ENCODE peak calls at places on chromosomes 5 and 9, in eight cellular contexts. One of them, this sample, is unnamed. For H3K27me3, the result is how much of the 10 kb centered on the place peaks cover.

GRCh38 chr5:81537905-81538535 is 144.1 kb upstream of the ACOT12 start:
- DNase-seq in stomach: no peak
- DNase-seq in H1: no peak
- DNase-seq in upper lobe of left lung: no peak
- DNase-seq in GM12878: no peak
- DNase-seq in transverse colon: no peak
- DNase-seq in HepG2: no peak
- DNase-seq in K562: no peak
- DNase-seq in this sample: no peak

GRCh38 chr5:66904189-66904588 is 292.4 kb downstream of the CD180 start:
- DNase-seq in stomach: no peak
- DNase-seq in upper lobe of left lung: no peak
- DNase-seq in GM12878: no peak
- DNase-seq in HepG2: no peak
- DNase-seq in transverse colon: no peak
- DNase-seq in H1: peak
- DNase-seq in K562: no peak
- DNase-seq in this sample: no peak

GRCh38 chr9:23587433-23587832 is 238.6 kb downstream of the ELAVL2 start:
- DNase-seq in upper lobe of left lung: no peak
- DNase-seq in stomach: peak
- DNase-seq in H1: no peak
- DNase-seq in GM12878: no peak
- DNase-seq in HepG2: no peak
- DNase-seq in transverse colon: no peak
- DNase-seq in K562: no peak
- DNase-seq in this sample: peak

GRCh38 chr5:72191404-72191803 is 84.1 kb downstream of the MAP1B start:
- DNase-seq in upper lobe of left lung: no peak
- DNase-seq in transverse colon: no peak
- DNase-seq in K562: no peak
- DNase-seq in H1: no peak
- DNase-seq in stomach: no peak
- DNase-seq in GM12878: no peak
- DNase-seq in HepG2: no peak
- DNase-seq in this sample: no peak

GRCh38 chr9:649128-650074 is 192.1 kb upstream of the DMRT1 start:
- DNase-seq in HepG2: no peak
- DNase-seq in K562: no peak
- DNase-seq in transverse colon: no peak
- DNase-seq in upper lobe of left lung: no peak
- DNase-seq in stomach: no peak
- DNase-seq in GM12878: no peak
- DNase-seq in H1: no peak
- DNase-seq in this sample: no peak

GRCh38 chr5:39459091-39459490 is 34.3 kb upstream of the DAB2 start:
- DNase-seq in K562: no peak
- DNase-seq in GM12878: no peak
- DNase-seq in HepG2: no peak
- DNase-seq in upper lobe of left lung: no peak
- DNase-seq in transverse colon: no peak
- DNase-seq in H1: no peak
- DNase-seq in stomach: no peak
- DNase-seq in this sample: no peak

GRCh38 chr5:112210430-112211005 is 208.6 kb downstream of the EPB41L4A start:
- DNase-seq in stomach: peak
- DNase-seq in GM12878: no peak
- DNase-seq in transverse colon: peak
- DNase-seq in K562: no peak
- DNase-seq in upper lobe of left lung: no peak
- DNase-seq in H1: no peak
- DNase-seq in HepG2: peak
- DNase-seq in this sample: no peak

GRCh38 chr5:116842514-116842924 is 267.9 kb upstream of the SEMA6A start:
- DNase-seq in H1: no peak
- DNase-seq in GM12878: no peak
- DNase-seq in HepG2: no peak
- DNase-seq in transverse colon: no peak
- DNase-seq in upper lobe of left lung: no peak
- DNase-seq in stomach: no peak
- DNase-seq in K562: no peak
- DNase-seq in this sample: no peak

GRCh38 chr9:4887556-4887955 is 94.8 kb downstream of the RCL1 start:
- DNase-seq in transverse colon: no peak
- DNase-seq in H1: no peak
- DNase-seq in upper lobe of left lung: no peak
- DNase-seq in stomach: no peak
- DNase-seq in HepG2: no peak
- DNase-seq in K562: no peak
- DNase-seq in GM12878: no peak
- DNase-seq in this sample: no peak

GRCh38 chr5:122673343-122673742 is 101.5 kb upstream of the SNX2 start:
- DNase-seq in transverse colon: no peak
- DNase-seq in upper lobe of left lung: no peak
- DNase-seq in K562: no peak
- DNase-seq in stomach: no peak
- DNase-seq in HepG2: no peak
- DNase-seq in H1: no peak
- DNase-seq in GM12878: no peak
- DNase-seq in this sample: no peak

GRCh38 chr5:171462136-171462927 is 42.9 kb downstream of the FGF18 start:
- DNase-seq in GM12878: no peak
- DNase-seq in stomach: no peak
- DNase-seq in H1: peak
- DNase-seq in upper lobe of left lung: no peak
- DNase-seq in HepG2: no peak
- DNase-seq in transverse colon: no peak
- DNase-seq in K562: no peak
- DNase-seq in this sample: no peak

GRCh38 chr5:87076931-87077330 is 190.8 kb upstream of the RASA1 start:
- DNase-seq in HepG2: no peak
- DNase-seq in K562: no peak
- DNase-seq in H1: no peak
- DNase-seq in transverse colon: no peak
- DNase-seq in GM12878: no peak
- DNase-seq in stomach: no peak
- DNase-seq in upper lobe of left lung: no peak
- DNase-seq in this sample: no peak

GRCh38 chr5:87076411-87076810 is 191.3 kb upstream of the RASA1 start:
- DNase-seq in stomach: no peak
- DNase-seq in H1: no peak
- DNase-seq in upper lobe of left lung: no peak
- DNase-seq in GM12878: no peak
- DNase-seq in transverse colon: no peak
- DNase-seq in HepG2: no peak
- DNase-seq in K562: no peak
- DNase-seq in this sample: no peak

GRCh38 chr5:87081511-87082372 is 185.9 kb upstream of the RASA1 start:
- DNase-seq in transverse colon: peak
- DNase-seq in H1: no peak
- DNase-seq in upper lobe of left lung: no peak
- DNase-seq in HepG2: no peak
- DNase-seq in GM12878: peak
- DNase-seq in stomach: peak
- DNase-seq in K562: no peak
- DNase-seq in this sample: no peak

GRCh38 chr5:87074934-87075541 is 192.6 kb upstream of the RASA1 start:
- DNase-seq in H1: no peak
- DNase-seq in stomach: no peak
- DNase-seq in GM12878: peak
- DNase-seq in K562: no peak
- DNase-seq in transverse colon: peak
- DNase-seq in HepG2: no peak
- DNase-seq in upper lobe of left lung: no peak
- DNase-seq in this sample: no peak

DNA sequence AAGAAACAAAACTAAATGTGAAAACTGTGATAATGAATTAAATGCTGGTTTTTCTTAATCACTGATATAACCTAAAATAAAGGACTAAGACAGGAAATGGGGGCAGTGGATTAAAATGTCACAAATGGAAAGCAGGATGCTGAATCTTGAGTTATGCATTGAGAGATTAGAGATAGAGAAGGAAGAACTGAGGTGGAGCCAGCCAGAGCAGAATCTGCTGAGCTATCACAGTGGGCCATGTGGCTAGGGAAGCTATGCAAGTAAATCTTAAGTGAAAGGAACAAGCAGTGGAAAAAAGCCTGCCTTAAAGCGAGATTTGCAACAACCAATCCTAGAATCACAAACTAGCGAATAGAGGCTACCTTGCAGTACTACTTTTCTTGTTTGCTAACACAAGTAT is 188.5 kb upstream of the RASA1 start:
- DNase-seq in HepG2: no peak
- DNase-seq in transverse colon: no peak
- DNase-seq in GM12878: no peak
- DNase-seq in upper lobe of left lung: no peak
- DNase-seq in H1: no peak
- DNase-seq in stomach: no peak
- DNase-seq in K562: no peak
- DNase-seq in this sample: no peak
- TF ChIP-seq EP300 in HepG2: no peak
- TF ChIP-seq EP300 in transverse colon: no peak
- TF ChIP-seq EP300 in GM12878: no peak
- TF ChIP-seq EP300 in upper lobe of left lung: no peak
- TF ChIP-seq EP300 in H1: no peak
- TF ChIP-seq EP300 in stomach: no peak
- TF ChIP-seq EP300 in K562: peak
- TF ChIP-seq EP300 in this sample: no peak

GRCh38 chr5:149640350-149640999 is 59.2 kb downstream of the ARHGEF37 start:
- DNase-seq in K562: no peak
- DNase-seq in transverse colon: no peak
- DNase-seq in upper lobe of left lung: no peak
- DNase-seq in H1: no peak
- DNase-seq in HepG2: no peak
- DNase-seq in stomach: no peak
- DNase-seq in GM12878: no peak
- DNase-seq in this sample: peak
- TF ChIP-seq POLR2AphosphoS5 in K562: no peak
- TF ChIP-seq POLR2AphosphoS5 in transverse colon: no peak
- TF ChIP-seq POLR2AphosphoS5 in upper lobe of left lung: no peak
- TF ChIP-seq POLR2AphosphoS5 in H1: no peak
- TF ChIP-seq POLR2AphosphoS5 in HepG2: no peak
- TF ChIP-seq POLR2AphosphoS5 in stomach: no peak
- TF ChIP-seq POLR2AphosphoS5 in GM12878: no peak
- TF ChIP-seq POLR2AphosphoS5 in this sample: no peak

DNA sequence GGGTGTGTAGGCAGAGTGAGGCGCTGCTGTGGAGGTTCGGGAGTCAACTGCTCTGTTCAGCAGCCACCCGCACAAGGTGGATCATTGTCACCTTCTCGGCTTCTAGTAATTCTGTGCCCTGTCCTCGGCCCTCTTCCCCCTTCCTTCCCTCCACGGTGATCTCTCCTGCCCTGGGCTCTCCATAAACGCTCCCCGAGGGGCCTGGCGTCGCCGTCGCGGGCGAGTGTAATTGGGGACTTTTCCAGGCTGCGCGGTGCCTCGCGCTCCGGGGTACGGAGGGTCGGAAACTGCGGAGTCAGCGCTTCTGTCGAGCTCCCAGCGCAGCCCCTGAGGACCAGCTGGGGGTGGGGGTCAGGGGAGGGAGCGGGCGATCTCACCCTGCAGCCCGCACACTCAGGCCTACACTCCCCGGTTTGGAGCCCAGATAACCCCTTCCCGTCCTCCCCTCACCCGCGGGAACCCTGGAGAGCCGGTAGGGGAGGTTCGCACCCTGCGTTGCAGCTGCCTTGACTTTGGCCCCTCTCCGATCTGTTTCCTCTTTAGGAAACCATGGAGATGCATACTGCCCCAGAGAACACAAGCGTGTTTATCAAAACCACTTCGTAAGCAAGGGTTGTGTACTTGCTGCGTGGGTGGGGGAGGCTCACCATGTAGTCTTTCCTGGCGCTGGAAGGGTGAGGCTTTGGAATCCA is 188.3 kb upstream of the ZNF618 start:
- DNase-seq in upper lobe of left lung: peak
- DNase-seq in HepG2: no peak
- DNase-seq in stomach: no peak
- DNase-seq in GM12878: no peak
- DNase-seq in H1: no peak
- DNase-seq in transverse colon: no peak
- DNase-seq in K562: no peak
- DNase-seq in this sample: no peak
- H3K27me3 ChIP-seq in upper lobe of left lung: under half
- H3K27me3 ChIP-seq in HepG2: half or more
- H3K27me3 ChIP-seq in stomach: under half
- H3K27me3 ChIP-seq in GM12878: under half
- H3K27me3 ChIP-seq in H1: under half
- H3K27me3 ChIP-seq in transverse colon: under half
- H3K27me3 ChIP-seq in K562: under half
- H3K27me3 ChIP-seq in this sample: under half

GRCh38 chr9:134811673-134812668 is 68.6 kb upstream of the FCN2 start:
- DNase-seq in K562: no peak
- DNase-seq in H1: peak
- DNase-seq in upper lobe of left lung: no peak
- DNase-seq in GM12878: no peak
- DNase-seq in transverse colon: no peak
- DNase-seq in stomach: no peak
- DNase-seq in HepG2: no peak
- DNase-seq in this sample: no peak
- TF ChIP-seq EP300 in K562: no peak
- TF ChIP-seq EP300 in H1: no peak
- TF ChIP-seq EP300 in upper lobe of left lung: no peak
- TF ChIP-seq EP300 in GM12878: no peak
- TF ChIP-seq EP300 in transverse colon: no peak
- TF ChIP-seq EP300 in stomach: no peak
- TF ChIP-seq EP300 in HepG2: no peak
- TF ChIP-seq EP300 in this sample: no peak

GRCh38 chr9:124332321-124332720 is 74.6 kb downstream of the NEK6 start:
- DNase-seq in K562: no peak
- DNase-seq in GM12878: no peak
- DNase-seq in upper lobe of left lung: peak
- DNase-seq in HepG2: no peak
- DNase-seq in transverse colon: no peak
- DNase-seq in H1: no peak
- DNase-seq in stomach: no peak
- DNase-seq in this sample: no peak
- TF ChIP-seq POLR2AphosphoS5 in K562: no peak
- TF ChIP-seq POLR2AphosphoS5 in GM12878: no peak
- TF ChIP-seq POLR2AphosphoS5 in upper lobe of left lung: no peak
- TF ChIP-seq POLR2AphosphoS5 in HepG2: no peak
- TF ChIP-seq POLR2AphosphoS5 in transverse colon: no peak
- TF ChIP-seq POLR2AphosphoS5 in H1: no peak
- TF ChIP-seq POLR2AphosphoS5 in stomach: no peak
- TF ChIP-seq POLR2AphosphoS5 in this sample: no peak

This sample was measured in sigmoid colon.